ENCODE peak calls at places on chromosomes 5 and 9, in nine cellular contexts. O, P, G, A, X, U, Y, M and H are unnamed samples.

GRCh38 chr5:76808142-76808691 is 10.6 kb upstream of the F2RL1 start:
- DNase-seq in O (no peak), P (no peak), G (no peak), A (no peak), X (no peak), U (no peak), Y (no peak), M (no peak), H (no peak)

GRCh38 chr5:173743641-173744343 is 127.3 kb upstream of the BOD1 start:
- DNase-seq in O (no peak), P (no peak), G (no peak), A (no peak), X (no peak), U (no peak), Y (no peak), M (no peak), H (no peak)

GRCh38 chr9:89372979-89373378 is 54.7 kb downstream of the SECISBP2 start:
- DNase-seq in O (no peak), P (no peak), G (no peak), A (no peak), X (no peak), U (no peak), Y (no peak), M (no peak), H (no peak)

GRCh38 chr9:133090187-133090586 is 28.4 kb downstream of the CEL start:
- DNase-seq in O (no peak), P (no peak), G (no peak), A (no peak), X (peak), U (no peak), Y (no peak), M (no peak), H (no peak)

GRCh38 chr5:10896016-10896415 is 135.0 kb upstream of the DAP start:
- DNase-seq in O (no peak), P (no peak), G (no peak), A (no peak), X (no peak), U (no peak), Y (no peak), M (no peak), H (no peak)

GRCh38 chr5:91182763-91183162 is 200.4 kb downstream of the ARRDC3 start:
- DNase-seq in O (no peak), P (peak), G (peak), A (peak), X (peak), U (no peak), Y (no peak), M (peak), H (no peak)

GRCh38 chr9:130715270-130716077 is 21.9 kb downstream of the EXOSC2 start:
- DNase-seq in O (no peak), P (peak), G (peak), A (peak), X (no peak), U (no peak), Y (no peak), M (no peak), H (no peak)

GRCh38 chr5:137782055-137782454 is 27.9 kb upstream of the HNRNPA0 start:
- DNase-seq in O (no peak), P (no peak), G (no peak), A (no peak), X (no peak), U (no peak), Y (no peak), M (no peak), H (no peak)

GRCh38 chr9:13942695-13943094 is 371.2 kb downstream of the NFIB start:
- DNase-seq in O (peak), P (peak), G (peak), A (peak), X (no peak), U (no peak), Y (no peak), M (no peak), H (no peak)

GRCh38 chr9:80650964-80651555 is 1038.3 kb downstream of the TLE1 start:
- DNase-seq in O (peak), P (peak), G (peak), A (no peak), X (no peak), U (no peak), Y (no peak), M (no peak), H (no peak)

GRCh38 chr5:32020271-32020670 is 153.8 kb downstream of the GOLPH3 start:
- DNase-seq in O (no peak), P (no peak), G (no peak), A (no peak), X (no peak), U (no peak), Y (no peak), M (no peak), H (no peak)

GRCh38 chr5:134945041-134945440 is 22.7 kb upstream of the CATSPER3 start:
- DNase-seq in O (no peak), P (no peak), G (no peak), A (no peak), X (no peak), U (no peak), Y (no peak), M (no peak), H (no peak)

GRCh38 chr5:80291776-80292175 is 28.0 kb upstream of the SPZ1 start:
- DNase-seq in O (no peak), P (no peak), G (no peak), A (no peak), X (no peak), U (no peak), Y (no peak), M (no peak), H (no peak)

GRCh38 chr9:80811003-80811402 is 878.3 kb downstream of the TLE1 start:
- DNase-seq in O (peak), P (peak), G (peak), A (no peak), X (no peak), U (no peak), Y (no peak), M (no peak), H (no peak)

GRCh38 chr9:129962889-129963703 is 79.9 kb downstream of the FNBP1 start:
- DNase-seq in O (peak), P (peak), G (peak), A (peak), X (peak), U (no peak), Y (peak), M (peak), H (no peak)

GRCh38 chr5:168939887-168940534 is 360.8 kb upstream of the PANK3 start:
- DNase-seq in O (no peak), P (no peak), G (no peak), A (no peak), X (no peak), U (no peak), Y (no peak), M (no peak), H (no peak)

GRCh38 chr5:74639538-74640449 is 734 bp downstream of the ENC1 start:
- DNase-seq in O (peak), P (peak), G (peak), A (peak), X (peak), U (peak), Y (peak), M (peak), H (no peak)

GRCh38 chr9:127838375-127839078 is 15.9 kb downstream of the ENG start:
- DNase-seq in O (peak), P (peak), G (peak), A (peak), X (peak), U (no peak), Y (peak), M (peak), H (no peak)

GRCh38 chr9:98037362-98037761 is 19.2 kb upstream of the NANS start:
- DNase-seq in O (peak), P (peak), G (no peak), A (peak), X (peak), U (no peak), Y (no peak), M (no peak), H (no peak)

GRCh38 chr9:437066-438015 is 222.7 kb downstream of the DOCK8 start:
- DNase-seq in O (peak), P (peak), G (peak), A (peak), X (no peak), U (no peak), Y (no peak), M (no peak), H (no peak)

GRCh38 chr5:142803428-142804111 is 33.4 kb downstream of the ARHGAP26 start:
- DNase-seq in O (no peak), P (peak), G (peak), A (no peak), X (peak), U (no peak), Y (no peak), M (no peak), H (no peak)

GRCh38 chr5:120164989-120165388 is 299.1 kb upstream of the PRR16 start:
- DNase-seq in O (peak), P (no peak), G (no peak), A (no peak), X (no peak), U (no peak), Y (no peak), M (no peak), H (no peak)

GRCh38 chr9:117138257-117138656 is 276.6 kb downstream of the ASTN2 start:
- DNase-seq in O (no peak), P (no peak), G (no peak), A (no peak), X (no peak), U (no peak), Y (no peak), M (no peak), H (no peak)

GRCh38 chr5:96220610-96221390 is 212.2 kb downstream of the PCSK1 start:
- DNase-seq in O (peak), P (peak), G (peak), A (peak), X (no peak), U (no peak), Y (no peak), M (no peak), H (no peak)

GRCh38 chr5:145479271-145479670 is 355.9 kb downstream of the PRELID2 start:
- DNase-seq in O (no peak), P (peak), G (no peak), A (peak), X (no peak), U (no peak), Y (no peak), M (no peak), H (no peak)

GRCh38 chr5:171415115-171415730 is 4.2 kb upstream of the FGF18 start:
- DNase-seq in O (peak), P (peak), G (peak), A (no peak), X (no peak), U (no peak), Y (no peak), M (no peak), H (no peak)

GRCh38 chr9:132141364-132141947 is 20.4 kb upstream of the NTNG2 start:
- DNase-seq in O (no peak), P (no peak), G (peak), A (no peak), X (no peak), U (no peak), Y (no peak), M (no peak), H (no peak)

GRCh38 chr5:57693488-57694305 is 211.1 kb upstream of the ACTBL2 start:
- DNase-seq in O (peak), P (no peak), G (peak), A (no peak), X (no peak), U (no peak), Y (peak), M (no peak), H (no peak)

DNA sequence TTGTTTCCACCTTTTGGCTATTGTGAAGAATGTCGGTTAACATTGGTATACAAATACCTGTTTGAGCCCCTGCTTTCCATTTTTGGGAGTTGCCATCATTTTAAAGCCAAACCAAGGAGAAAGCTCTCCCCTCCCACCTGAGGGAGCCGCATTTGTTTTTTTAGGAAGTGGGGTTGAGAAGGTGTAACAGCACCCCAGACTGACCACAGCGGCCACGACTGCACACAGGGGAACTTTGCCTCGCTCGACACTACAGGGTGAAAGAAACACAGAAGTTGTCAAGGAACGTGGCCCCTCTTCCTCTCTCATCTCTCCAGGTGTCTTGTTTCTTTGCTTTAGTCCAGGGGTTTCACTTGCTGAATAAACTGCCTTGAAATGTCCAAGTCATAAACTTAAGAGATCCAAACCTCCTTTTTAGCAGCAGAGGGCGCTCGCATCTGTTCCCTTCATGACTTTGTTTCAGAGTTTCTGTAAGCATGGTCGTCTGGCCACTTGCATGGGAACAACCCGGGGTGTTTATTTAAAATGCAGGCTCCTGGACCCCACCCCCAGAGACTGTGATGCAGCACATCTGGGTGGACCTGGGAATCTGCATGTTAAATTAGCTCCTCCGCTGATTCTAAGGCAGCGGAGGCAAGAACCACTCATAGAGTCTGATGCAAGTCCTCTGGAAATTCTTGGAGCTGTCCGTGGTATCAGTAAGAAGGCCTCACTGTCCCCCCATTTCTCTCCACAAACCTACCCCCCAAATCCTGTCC is 2.1 kb upstream of the TTLL11 start:
- DNase-seq in O (peak), P (peak), G (peak), A (peak), X (peak), U (peak), Y (peak), M (peak), H (no peak)
- TF ChIP-seq CTCF in O (peak), P (peak), G (peak), A (peak), X (peak), U (peak), Y (peak), M (peak), H (no peak)

DNA sequence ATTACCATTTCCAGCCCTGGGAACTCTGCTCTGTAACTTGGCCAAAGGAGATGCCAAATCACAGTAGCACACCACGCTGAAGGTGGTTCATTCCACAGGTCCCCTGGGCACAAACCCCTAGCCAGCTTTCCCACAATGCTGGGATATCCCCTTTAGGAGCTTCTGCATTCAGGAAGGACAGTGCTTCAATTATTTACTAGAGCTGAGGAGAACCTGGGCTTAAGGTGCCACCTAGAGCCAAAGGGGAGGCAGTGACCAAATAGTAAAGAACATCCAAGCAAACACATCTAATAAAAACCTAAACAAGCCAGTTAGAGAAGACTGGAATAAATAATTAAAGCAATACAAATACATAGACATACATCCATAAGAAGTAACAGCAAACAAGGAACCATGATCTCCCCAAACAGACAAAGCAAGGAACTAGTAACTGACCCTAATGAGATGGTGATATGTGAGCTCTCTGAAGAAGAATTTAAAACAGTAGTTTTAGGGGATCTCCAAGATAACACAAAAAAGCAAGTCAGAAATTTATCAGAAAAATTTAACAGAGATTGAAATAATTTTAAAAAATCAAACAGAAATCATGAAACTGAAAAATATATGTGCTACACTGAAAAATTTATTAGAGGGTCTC is 14.6 kb downstream of the KIF4B start:
- DNase-seq in O (peak), P (peak), G (no peak), A (no peak), X (no peak), U (no peak), Y (peak), M (no peak), H (no peak)
- TF ChIP-seq CTCF in O (peak), P (peak), G (no peak), A (peak), X (no peak), U (no peak), Y (peak), M (no peak), H (no peak)

DNA sequence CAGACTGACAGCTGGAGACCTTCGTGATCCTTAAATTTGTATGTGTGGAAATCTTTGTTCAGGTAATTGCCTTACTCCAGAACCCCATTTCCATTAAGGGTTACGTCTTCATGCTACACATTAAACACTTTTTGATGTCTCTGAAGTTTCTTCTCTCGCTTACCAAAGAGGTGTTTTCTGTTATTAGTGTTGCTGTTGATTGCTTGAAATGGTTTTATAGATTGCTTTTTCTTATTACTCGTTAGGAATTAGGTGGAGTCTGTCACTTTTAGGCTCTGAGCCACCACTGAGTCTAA is 62.3 kb upstream of the PPARGC1B start:
- DNase-seq in O (no peak), P (no peak), G (no peak), A (no peak), X (no peak), U (no peak), Y (no peak), M (no peak), H (no peak)
- TF ChIP-seq CTCF in O (no peak), P (no peak), G (no peak), A (peak), X (no peak), U (peak), Y (peak), M (peak), H (no peak)

DNA sequence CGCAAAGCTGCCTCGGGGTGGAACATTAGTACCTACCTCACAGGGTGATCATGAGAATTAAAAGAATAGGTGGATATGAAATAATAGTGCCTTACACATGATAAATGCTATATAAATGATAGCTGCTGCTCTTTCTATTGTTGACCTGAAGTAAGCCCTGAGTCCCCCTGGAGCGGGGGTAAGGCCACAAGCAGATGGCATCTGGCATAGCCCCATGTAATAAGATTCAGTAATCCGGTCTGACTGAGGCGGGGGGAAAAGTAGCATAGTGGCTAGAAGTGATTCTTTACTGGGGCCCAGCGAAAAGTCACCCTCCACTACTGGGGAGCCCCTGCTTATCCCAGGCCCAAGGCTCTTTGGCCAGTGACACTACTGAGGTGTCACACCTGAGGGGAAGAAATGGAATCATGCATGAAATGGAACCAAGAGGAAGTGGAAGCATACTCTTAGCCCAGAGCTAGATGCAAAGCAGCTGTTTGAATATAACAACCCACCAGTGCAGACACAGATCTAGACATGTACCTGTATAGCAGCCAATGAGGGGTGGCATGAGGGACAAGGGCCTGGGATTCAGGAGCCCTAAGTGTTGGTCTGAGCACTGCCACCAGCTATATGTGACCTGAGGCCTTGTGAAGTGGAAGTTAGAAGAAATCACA is 16.1 kb upstream of the FGFR4 start:
- DNase-seq in O (no peak), P (no peak), G (no peak), A (no peak), X (no peak), U (no peak), Y (no peak), M (no peak), H (no peak)
- TF ChIP-seq CTCF in O (no peak), P (no peak), G (no peak), A (no peak), X (no peak), U (no peak), Y (no peak), M (no peak), H (no peak)

DNA sequence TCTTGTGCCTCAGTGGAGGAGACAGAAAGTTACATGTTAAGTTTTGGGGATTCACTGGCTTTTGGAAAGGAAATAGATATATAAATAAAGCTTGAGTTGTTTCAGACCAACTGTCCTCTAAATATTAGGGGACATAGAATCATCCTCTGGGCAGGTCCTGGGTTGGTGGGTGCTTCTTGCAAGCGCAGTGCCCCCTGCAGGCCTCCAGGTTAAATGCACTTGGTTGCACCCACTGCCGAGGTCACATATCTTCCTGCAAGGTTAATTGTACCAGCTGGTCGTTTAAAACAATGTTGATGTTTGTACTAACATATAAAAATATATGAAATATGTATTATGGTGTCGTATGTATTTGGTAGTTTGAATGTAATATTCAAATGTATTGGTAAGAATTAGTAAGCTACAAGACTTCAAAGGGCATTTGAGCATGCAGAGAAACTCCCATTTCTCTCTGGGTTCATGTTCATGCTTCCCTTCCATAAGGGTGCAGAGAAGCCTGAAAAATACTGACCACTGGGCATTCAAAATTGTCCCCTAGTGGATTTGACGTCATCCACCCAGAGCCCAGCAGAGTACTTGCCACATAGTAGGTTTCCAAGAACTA is 87.0 kb downstream of the ZNF618 start:
- DNase-seq in O (peak), P (peak), G (peak), A (peak), X (no peak), U (no peak), Y (peak), M (peak), H (no peak)
- TF ChIP-seq CTCF in O (peak), P (peak), G (peak), A (peak), X (peak), U (peak), Y (peak), M (peak), H (no peak)

GRCh38 chr9:33289501-33289900 is 815 bp upstream of the NFX1 start:
- DNase-seq in O (no peak), P (peak), G (no peak), A (no peak), X (no peak), U (no peak), Y (no peak), M (no peak), H (peak)

GRCh38 chr9:33289936-33290246 is 425 bp upstream of the NFX1 start:
- DNase-seq in O (no peak), P (no peak), G (no peak), A (no peak), X (no peak), U (no peak), Y (no peak), M (no peak), H (no peak)

GRCh38 chr9:33290247-33290993 is at the start of gene NFX1:
- DNase-seq in O (peak), P (peak), G (peak), A (peak), X (peak), U (peak), Y (peak), M (peak), H (peak)

GRCh38 chr9:33288828-33289483 is 1.4 kb upstream of the NFX1 start:
- DNase-seq in O (no peak), P (no peak), G (no peak), A (no peak), X (peak), U (no peak), Y (no peak), M (no peak), H (peak)

GRCh38 chr9:33290994-33291397 is 680 bp downstream of the NFX1 start:
- DNase-seq in O (peak), P (no peak), G (no peak), A (no peak), X (no peak), U (no peak), Y (no peak), M (no peak), H (no peak)
- TF ChIP-seq CTCF in O (no peak), P (no peak), G (no peak), A (no peak), X (no peak), U (no peak), Y (no peak), M (no peak), H (no peak)

GRCh38 chr5:167778228-167778627 is 513.2 kb upstream of the WWC1 start:
- DNase-seq in O (no peak), P (no peak), G (no peak), A (no peak), X (no peak), U (no peak), Y (no peak), M (no peak), H (no peak)
- TF ChIP-seq CTCF in O (no peak), P (no peak), G (no peak), A (no peak), X (no peak), U (no peak), Y (no peak), M (no peak), H (no peak)